ENCODE peak calls at places on chromosomes 6 and 20, in four cellular contexts. One of them, this sample, is unnamed.

GRCh38 chr6:142746524-142746923 is 198.5 kb downstream of the HIVEP2 start:
- DNase-seq in skeletal muscle cell: no peak
- DNase-seq in cortex of kidney: no peak
- DNase-seq in DMS153: no peak
- DNase-seq in this sample: peak

GRCh38 chr6:37082390-37082789 is 76.9 kb downstream of the FGD2 start:
- DNase-seq in skeletal muscle cell: no peak
- DNase-seq in DMS153: no peak
- DNase-seq in cortex of kidney: no peak
- DNase-seq in this sample: no peak

GRCh38 chr6:132213732-132214131 is 187.5 kb downstream of the MOXD1 start:
- DNase-seq in cortex of kidney: no peak
- DNase-seq in DMS153: no peak
- DNase-seq in skeletal muscle cell: no peak
- DNase-seq in this sample: no peak

GRCh38 chr6:145250436-145250835 is 484.9 kb downstream of the EPM2A start:
- DNase-seq in cortex of kidney: no peak
- DNase-seq in skeletal muscle cell: no peak
- DNase-seq in DMS153: no peak
- DNase-seq in this sample: no peak

GRCh38 chr6:136763255-136763654 is 29.0 kb downstream of the MAP3K5 start:
- DNase-seq in cortex of kidney: no peak
- DNase-seq in skeletal muscle cell: no peak
- DNase-seq in DMS153: no peak
- DNase-seq in this sample: no peak

GRCh38 chr6:1575213-1576041 is 34.3 kb upstream of the FOXC1 start:
- DNase-seq in skeletal muscle cell: peak
- DNase-seq in cortex of kidney: no peak
- DNase-seq in DMS153: no peak
- DNase-seq in this sample: no peak

GRCh38 chr6:147642458-147642857 is 134.0 kb downstream of the SAMD5 start:
- DNase-seq in skeletal muscle cell: no peak
- DNase-seq in DMS153: no peak
- DNase-seq in cortex of kidney: no peak
- DNase-seq in this sample: no peak

GRCh38 chr6:42450314-42451145 is 1.2 kb downstream of the TRERF1 start:
- DNase-seq in cortex of kidney: no peak
- DNase-seq in skeletal muscle cell: no peak
- DNase-seq in DMS153: no peak
- DNase-seq in this sample: no peak

GRCh38 chr20:32354592-32355416 is 3.3 kb upstream of the ASXL1 start:
- DNase-seq in DMS153: no peak
- DNase-seq in skeletal muscle cell: peak
- DNase-seq in cortex of kidney: no peak
- DNase-seq in this sample: no peak

GRCh38 chr6:87848616-87849015 is 146.6 kb upstream of the AKIRIN2 start:
- DNase-seq in cortex of kidney: no peak
- DNase-seq in skeletal muscle cell: no peak
- DNase-seq in DMS153: no peak
- DNase-seq in this sample: no peak

GRCh38 chr6:42451146-42451594 is 556 bp downstream of the TRERF1 start:
- DNase-seq in skeletal muscle cell: no peak
- DNase-seq in cortex of kidney: no peak
- DNase-seq in DMS153: no peak
- DNase-seq in this sample: no peak

GRCh38 chr20:34040300-34041015 is 46.7 kb downstream of the RALY start:
- DNase-seq in DMS153: peak
- DNase-seq in skeletal muscle cell: no peak
- DNase-seq in cortex of kidney: no peak
- DNase-seq in this sample: no peak

GRCh38 chr6:149224399-149224798 is 93.1 kb upstream of the TAB2 start:
- DNase-seq in cortex of kidney: no peak
- DNase-seq in skeletal muscle cell: no peak
- DNase-seq in DMS153: no peak
- DNase-seq in this sample: no peak

This sample was measured in B cell.